ENCODE peak calls at places on chromosomes 2 and 18, in four cellular contexts. One of them, this sample, is unnamed.

GRCh38 chr2:217685255-217685605 is 317.6 kb downstream of the TNS1 start:
- DNase-seq in GM12878: no peak
- DNase-seq in HepG2: peak
- DNase-seq in K562: no peak
- DNase-seq in this sample: peak

GRCh38 chr18:12278765-12279682 is 24.9 kb downstream of the CIDEA start:
- DNase-seq in GM12878: no peak
- DNase-seq in HepG2: peak
- DNase-seq in K562: no peak
- DNase-seq in this sample: no peak

GRCh38 chr2:8548065-8548870 is 133.6 kb upstream of the ID2 start:
- DNase-seq in K562: no peak
- DNase-seq in HepG2: no peak
- DNase-seq in GM12878: no peak
- DNase-seq in this sample: no peak

GRCh38 chr2:23423062-23423872 is 38.3 kb downstream of the KLHL29 start:
- DNase-seq in HepG2: no peak
- DNase-seq in K562: no peak
- DNase-seq in GM12878: no peak
- DNase-seq in this sample: no peak

GRCh38 chr18:28584726-28585125 is 407.8 kb upstream of the CDH2 start:
- DNase-seq in K562: no peak
- DNase-seq in HepG2: no peak
- DNase-seq in GM12878: no peak
- DNase-seq in this sample: peak

GRCh38 chr2:177625744-177626655 is 233.4 kb downstream of the AGPS start:
- DNase-seq in GM12878: no peak
- DNase-seq in HepG2: no peak
- DNase-seq in K562: peak
- DNase-seq in this sample: no peak

GRCh38 chr18:48803518-48803917 is 147.2 kb downstream of the SMAD7 start:
- DNase-seq in HepG2: no peak
- DNase-seq in K562: no peak
- DNase-seq in GM12878: no peak
- DNase-seq in this sample: no peak

GRCh38 chr2:118860506-118860905 is 13.1 kb upstream of the EN1 start:
- DNase-seq in GM12878: no peak
- DNase-seq in K562: no peak
- DNase-seq in HepG2: no peak
- DNase-seq in this sample: no peak

GRCh38 chr18:59669872-59670657 is 27.2 kb downstream of the CCBE1 start:
- DNase-seq in HepG2: no peak
- DNase-seq in GM12878: no peak
- DNase-seq in K562: no peak
- DNase-seq in this sample: no peak

GRCh38 chr2:42436370-42436769 is 57.4 kb downstream of the KCNG3 start:
- DNase-seq in GM12878: no peak
- DNase-seq in K562: no peak
- DNase-seq in HepG2: no peak
- DNase-seq in this sample: no peak

GRCh38 chr2:45533771-45534170 is 77.3 kb downstream of the SRBD1 start:
- DNase-seq in HepG2: no peak
- DNase-seq in K562: no peak
- DNase-seq in GM12878: no peak
- DNase-seq in this sample: no peak

GRCh38 chr2:8578335-8579244 is 103.3 kb upstream of the ID2 start:
- DNase-seq in GM12878: no peak
- DNase-seq in HepG2: no peak
- DNase-seq in K562: no peak
- DNase-seq in this sample: no peak

GRCh38 chr18:50628543-50628905 is 68.6 kb downstream of the MAPK4 start:
- DNase-seq in K562: no peak
- DNase-seq in HepG2: no peak
- DNase-seq in GM12878: no peak
- DNase-seq in this sample: no peak

GRCh38 chr2:86703704-86704370 is 16.3 kb upstream of the RMND5A start:
- DNase-seq in K562: peak
- DNase-seq in HepG2: no peak
- DNase-seq in GM12878: no peak
- DNase-seq in this sample: no peak

GRCh38 chr2:188892632-188893031 is 81.5 kb upstream of the COL3A1 start:
- DNase-seq in GM12878: no peak
- DNase-seq in HepG2: no peak
- DNase-seq in K562: no peak
- DNase-seq in this sample: no peak

GRCh38 chr2:186309901-186310300 is 176.2 kb upstream of the ZC3H15 start:
- DNase-seq in HepG2: no peak
- DNase-seq in K562: no peak
- DNase-seq in GM12878: no peak
- DNase-seq in this sample: no peak

GRCh38 chr2:99066075-99066557 is 75.4 kb upstream of the C2orf15 start:
- DNase-seq in HepG2: peak
- DNase-seq in GM12878: peak
- DNase-seq in K562: peak
- DNase-seq in this sample: peak

GRCh38 chr2:47805850-47806249 is 22.9 kb downstream of the MSH6 start:
- DNase-seq in K562: no peak
- DNase-seq in HepG2: no peak
- DNase-seq in GM12878: no peak
- DNase-seq in this sample: no peak

GRCh38 chr18:28039078-28039477 is 137.9 kb downstream of the CDH2 start:
- DNase-seq in HepG2: no peak
- DNase-seq in GM12878: no peak
- DNase-seq in K562: no peak
- DNase-seq in this sample: no peak

GRCh38 chr2:15730545-15731212 is 139.0 kb downstream of the DDX1 start:
- DNase-seq in HepG2: peak
- DNase-seq in K562: peak
- DNase-seq in GM12878: peak
- DNase-seq in this sample: peak

GRCh38 chr18:11165138-11165537 is 15.8 kb upstream of the PIEZO2 start:
- DNase-seq in HepG2: no peak
- DNase-seq in GM12878: no peak
- DNase-seq in K562: no peak
- DNase-seq in this sample: no peak

GRCh38 chr2:127149384-127149783 is 42.4 kb upstream of the BIN1 start:
- DNase-seq in K562: no peak
- DNase-seq in HepG2: no peak
- DNase-seq in GM12878: no peak
- DNase-seq in this sample: no peak

GRCh38 chr18:62426191-62426488 is 96.7 kb upstream of the ZCCHC2 start:
- DNase-seq in HepG2: no peak
- DNase-seq in GM12878: no peak
- DNase-seq in K562: no peak
- DNase-seq in this sample: no peak

GRCh38 chr2:143877056-143877455 is 642.9 kb downstream of the ZEB2 start:
- DNase-seq in HepG2: no peak
- DNase-seq in K562: no peak
- DNase-seq in GM12878: no peak
- DNase-seq in this sample: no peak

DNA sequence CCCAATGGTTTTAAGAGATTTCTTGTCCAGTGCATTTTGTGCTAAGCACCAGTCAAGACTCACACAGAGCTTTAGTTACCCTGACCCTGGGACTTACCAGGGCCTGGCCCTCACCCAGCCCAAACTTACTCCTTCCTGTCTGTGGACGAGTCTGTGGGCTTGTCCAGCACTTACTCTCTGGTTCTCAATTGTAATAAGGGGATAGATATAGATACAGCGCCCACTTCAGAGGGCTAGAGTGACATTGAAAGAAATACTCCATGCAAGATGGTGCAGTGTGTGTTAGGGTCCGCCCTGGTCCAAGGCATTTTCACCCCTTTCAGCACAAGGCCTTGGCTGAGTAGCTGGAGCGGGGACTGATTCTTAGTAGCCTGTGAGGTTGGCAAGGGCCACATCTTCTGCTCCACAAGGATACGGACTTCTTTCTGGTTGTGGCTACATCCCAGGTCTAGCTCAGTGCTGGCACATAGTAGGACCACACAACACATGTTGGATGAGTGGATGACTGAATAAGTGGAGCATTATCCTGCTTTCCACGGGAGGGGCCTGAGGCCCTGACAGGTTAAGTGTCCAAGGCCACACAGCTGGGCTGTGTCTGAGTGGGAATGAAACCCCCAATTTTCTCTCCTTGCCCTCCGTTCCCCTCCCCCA is 3.8 kb upstream of the ARID5A start:
- DNase-seq in HepG2: no peak
- DNase-seq in GM12878: no peak
- DNase-seq in K562: no peak
- DNase-seq in this sample: no peak
- TF ChIP-seq FOXK2 in HepG2: no peak
- TF ChIP-seq FOXK2 in GM12878: no peak
- TF ChIP-seq FOXK2 in K562: no peak
- TF ChIP-seq FOXK2 in this sample: no peak

DNA sequence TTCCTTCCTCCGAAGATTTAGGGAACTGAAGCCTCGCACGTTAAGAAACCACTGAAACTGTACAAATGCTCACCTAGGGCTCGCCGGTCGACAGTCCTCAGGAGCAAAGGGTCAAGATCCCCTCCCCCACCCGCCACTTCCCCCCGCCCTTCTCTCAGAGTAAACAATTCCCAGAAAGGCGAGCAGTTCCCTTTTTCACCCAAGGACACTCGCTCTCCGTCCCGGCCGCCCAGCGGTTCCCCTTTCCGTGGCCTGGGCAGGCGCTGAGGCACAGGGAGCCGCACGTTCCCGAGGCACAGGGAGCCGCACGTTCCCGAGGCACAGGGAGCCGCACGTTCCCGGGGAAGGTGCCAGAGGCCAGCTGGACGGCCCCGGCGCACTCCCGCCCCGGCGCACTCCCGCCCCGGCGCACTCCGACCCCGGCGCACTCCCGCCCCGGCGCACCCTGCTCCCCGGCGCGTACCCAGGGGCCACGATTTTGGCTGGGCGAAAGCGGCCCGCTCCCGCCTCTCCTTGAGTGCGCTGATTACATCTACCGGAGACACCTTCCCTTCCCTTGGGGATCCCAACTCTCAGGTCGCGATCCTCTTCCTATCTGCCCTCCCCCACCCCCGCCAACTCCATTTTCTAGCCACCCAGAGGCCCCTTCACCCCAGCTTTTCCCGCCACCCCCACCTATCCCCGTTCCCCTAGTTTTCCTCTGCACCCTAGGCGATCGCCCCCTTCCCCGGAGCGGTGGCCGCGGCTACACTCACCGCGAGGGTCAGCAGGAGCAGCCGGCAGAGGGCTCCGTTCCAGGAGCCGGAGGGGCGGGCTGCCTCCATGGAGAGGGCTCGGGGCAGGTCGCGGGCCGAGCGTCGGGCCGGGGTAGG is 837 bp downstream of the DSC2 start:
- DNase-seq in K562: peak
- DNase-seq in HepG2: peak
- DNase-seq in GM12878: no peak
- DNase-seq in this sample: peak
- TF ChIP-seq FOXK2 in K562: no peak
- TF ChIP-seq FOXK2 in HepG2: no peak
- TF ChIP-seq FOXK2 in GM12878: no peak
- TF ChIP-seq FOXK2 in this sample: no peak

GRCh38 chr2:105791229-105791628 is 46.5 kb downstream of the NCK2 start:
- DNase-seq in K562: no peak
- DNase-seq in GM12878: no peak
- DNase-seq in HepG2: no peak
- DNase-seq in this sample: no peak

GRCh38 chr2:105790467-105791118 is 45.9 kb downstream of the NCK2 start:
- DNase-seq in K562: no peak
- DNase-seq in HepG2: no peak
- DNase-seq in GM12878: no peak
- DNase-seq in this sample: no peak

GRCh38 chr2:105788670-105789290 is 44.1 kb downstream of the NCK2 start:
- DNase-seq in HepG2: no peak
- DNase-seq in GM12878: no peak
- DNase-seq in K562: no peak
- DNase-seq in this sample: no peak

GRCh38 chr2:105787376-105788318 is 42.9 kb downstream of the NCK2 start:
- DNase-seq in GM12878: no peak
- DNase-seq in K562: peak
- DNase-seq in HepG2: no peak
- DNase-seq in this sample: peak

DNA sequence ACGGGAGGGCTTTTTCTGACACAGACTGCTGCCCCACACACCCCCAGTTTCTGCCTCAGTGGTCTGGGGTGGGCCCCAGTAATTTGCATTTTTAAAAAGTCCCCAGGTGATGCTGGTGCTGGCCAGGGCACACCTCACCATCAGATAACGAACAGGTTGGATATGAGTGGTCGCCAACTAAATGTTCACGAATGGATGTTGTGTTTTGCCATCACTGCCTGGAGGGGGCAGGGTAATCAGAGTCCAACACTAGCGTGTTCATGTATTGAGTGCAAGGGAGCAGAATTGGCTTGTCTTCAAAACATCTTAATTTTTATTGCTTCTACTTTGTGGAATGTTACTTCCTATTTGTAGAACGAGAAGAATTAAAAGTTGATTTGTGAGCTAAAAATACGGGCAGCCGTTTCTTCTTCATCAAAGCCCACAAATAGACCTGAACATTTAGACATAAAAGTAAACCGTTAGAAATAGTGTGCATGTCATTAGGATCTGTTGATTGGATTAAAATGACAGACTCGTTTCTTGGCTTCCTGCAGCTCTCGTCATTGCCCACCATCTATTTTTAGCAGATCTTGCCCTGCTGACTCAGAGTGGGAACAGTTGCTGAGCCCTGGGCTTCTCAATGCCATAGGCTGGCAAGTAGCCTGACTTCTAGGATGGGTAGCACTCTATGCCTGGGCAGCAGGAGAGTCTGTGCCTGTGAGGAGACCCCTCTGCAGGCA is 45.2 kb downstream of the NCK2 start:
- DNase-seq in GM12878: peak
- DNase-seq in HepG2: no peak
- DNase-seq in K562: no peak
- DNase-seq in this sample: no peak
- TF ChIP-seq FOXK2 in GM12878: no peak
- TF ChIP-seq FOXK2 in HepG2: no peak
- TF ChIP-seq FOXK2 in K562: no peak
- TF ChIP-seq FOXK2 in this sample: no peak

DNA sequence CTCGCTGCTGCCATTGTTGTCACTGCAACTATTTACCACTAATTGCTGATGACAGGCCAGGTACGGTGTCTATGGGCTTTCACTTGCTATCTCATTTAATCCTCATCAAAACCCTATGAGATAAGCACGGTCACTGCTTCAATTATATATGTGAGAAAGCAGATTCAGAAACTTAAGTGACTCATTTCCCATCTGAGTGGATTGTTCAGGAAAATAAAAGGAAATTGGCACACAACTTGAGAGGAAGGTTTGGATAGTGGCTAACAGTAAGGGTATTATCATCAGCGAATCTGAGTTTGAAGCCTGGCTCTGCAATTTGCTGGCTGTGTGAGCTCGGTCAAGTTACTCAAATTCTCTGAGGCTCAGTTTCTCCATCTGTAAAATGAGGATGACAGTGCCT is 196.0 kb downstream of the KCNS3 start:
- DNase-seq in GM12878: no peak
- DNase-seq in HepG2: no peak
- DNase-seq in K562: no peak
- DNase-seq in this sample: no peak
- TF ChIP-seq FOXK2 in GM12878: no peak
- TF ChIP-seq FOXK2 in HepG2: no peak
- TF ChIP-seq FOXK2 in K562: no peak
- TF ChIP-seq FOXK2 in this sample: no peak